ENCODE peak calls at places on chromosome 9, in five cellular contexts. One of them, this sample, is unnamed.

GRCh38 chr9:136254381-136255165 is 9.0 kb upstream of the QSOX2 start:
- DNase-seq in NCI-H1694: no peak
- DNase-seq in central memory CD4-positive, alpha-beta T cell: no peak
- DNase-seq in adrenal gland: peak; percentile 76
- DNase-seq in neural crest cell: no peak
- DNase-seq in this sample: no peak

GRCh38 chr9:2726620-2727335 is 9.5 kb downstream of the KCNV2 start:
- DNase-seq in central memory CD4-positive, alpha-beta T cell: no peak
- DNase-seq in adrenal gland: no peak
- DNase-seq in neural crest cell: no peak
- DNase-seq in NCI-H1694: no peak
- DNase-seq in this sample: no peak

GRCh38 chr9:130887494-130888144 is 9.0 kb downstream of the QRFP start:
- DNase-seq in NCI-H1694: no peak
- DNase-seq in central memory CD4-positive, alpha-beta T cell: no peak
- DNase-seq in neural crest cell: no peak
- DNase-seq in adrenal gland: no peak
- DNase-seq in this sample: no peak

GRCh38 chr9:92310562-92310961 is 14.6 kb downstream of the NOL8 start:
- DNase-seq in adrenal gland: no peak
- DNase-seq in central memory CD4-positive, alpha-beta T cell: no peak
- DNase-seq in neural crest cell: no peak
- DNase-seq in NCI-H1694: no peak
- DNase-seq in this sample: no peak

GRCh38 chr9:132141948-132142594 is 19.8 kb upstream of the NTNG2 start:
- DNase-seq in central memory CD4-positive, alpha-beta T cell: no peak
- DNase-seq in adrenal gland: no peak
- DNase-seq in NCI-H1694: no peak
- DNase-seq in neural crest cell: no peak
- DNase-seq in this sample: no peak

GRCh38 chr9:101026824-101027223 is 1.7 kb upstream of the PLPPR1 start:
- DNase-seq in neural crest cell: no peak
- DNase-seq in NCI-H1694: peak; percentile 58
- DNase-seq in central memory CD4-positive, alpha-beta T cell: no peak
- DNase-seq in adrenal gland: no peak
- DNase-seq in this sample: no peak

GRCh38 chr9:131758972-131759647 is 19.2 kb upstream of the RAPGEF1 start:
- DNase-seq in NCI-H1694: peak; percentile 35
- DNase-seq in central memory CD4-positive, alpha-beta T cell: no peak
- DNase-seq in neural crest cell: no peak
- DNase-seq in adrenal gland: no peak
- DNase-seq in this sample: no peak

GRCh38 chr9:5375790-5376477 is 36.3 kb upstream of the RLN1 start:
- DNase-seq in NCI-H1694: no peak
- DNase-seq in central memory CD4-positive, alpha-beta T cell: peak; percentile 19
- DNase-seq in adrenal gland: no peak
- DNase-seq in neural crest cell: no peak
- DNase-seq in this sample: no peak

GRCh38 chr9:128782669-128783068 is 4.4 kb upstream of the TBC1D13 start:
- DNase-seq in neural crest cell: no peak
- DNase-seq in NCI-H1694: no peak
- DNase-seq in adrenal gland: no peak
- DNase-seq in central memory CD4-positive, alpha-beta T cell: no peak
- DNase-seq in this sample: no peak

GRCh38 chr9:16133556-16134227 is 580.8 kb downstream of the CCDC171 start:
- DNase-seq in neural crest cell: peak; percentile 35
- DNase-seq in NCI-H1694: peak; percentile 4
- DNase-seq in central memory CD4-positive, alpha-beta T cell: no peak
- DNase-seq in adrenal gland: peak; percentile 46
- DNase-seq in this sample: no peak

This sample was measured in esophagus muscularis mucosa.